ENCODE peak calls at places on chromosomes 5 and 9, in nine cellular contexts. Y is Calu3; L is NCI-H510A treated with DMSO at 0.1 percent for 48 hours; R is iPS DF 19.7; M is NCI-H2171; U is HCT116; D is GM04503; T is GM04504; F is activated naive CD4-positive, alpha-beta T cell treated with anti-CD3 and anti-CD28 coated beads, Interleukin-2, amount 10 ng/mL, durations not matched to agents 7 days and 5 days. X is an unnamed sample.

GRCh38 chr9:134491436-134491835 is 150.2 kb upstream of the COL5A1 start:
- DNase-seq in R (no peak), T (no peak), F (peak; percentile 11), L (no peak), U (no peak), M (no peak), Y (no peak), D (no peak), X (no peak)

GRCh38 chr5:142915840-142916424 is 145.8 kb downstream of the ARHGAP26 start:
- DNase-seq in L (peak; percentile 60), R (peak; percentile 59), Y (peak; percentile 66), F (peak; percentile 33), U (no peak), T (no peak), M (peak; percentile 12), D (no peak), X (peak; percentile 26)

GRCh38 chr9:133276001-133276884 is 1.2 kb upstream of the ABO start:
- DNase-seq in M (no peak), Y (no peak), R (no peak), T (no peak), D (no peak), U (no peak), L (no peak), F (no peak), X (no peak)

GRCh38 chr5:14917719-14918118 is 46.1 kb upstream of the ANKH start:
- DNase-seq in D (peak; percentile 44), F (no peak), Y (no peak), L (no peak), M (no peak), R (no peak), U (no peak), T (peak; percentile 71), X (no peak)

GRCh38 chr5:42887094-42887493 is 75.4 kb upstream of the SELENOP start:
- DNase-seq in U (peak; percentile 42), L (no peak), D (no peak), R (no peak), M (no peak), F (no peak), Y (peak; percentile 54), T (no peak), X (no peak)

GRCh38 chr9:126661521-126662251 is 48.0 kb downstream of the LMX1B start:
- DNase-seq in M (peak; percentile 57), Y (peak; percentile 56), R (peak; percentile 74), D (no peak), L (no peak), F (no peak), U (peak; percentile 12), T (no peak), X (no peak)

GRCh38 chr5:43514471-43514815 is 505 bp downstream of the C5orf34 start:
- DNase-seq in U (no peak), D (peak; percentile 47), F (no peak), T (peak; percentile 42), M (no peak), Y (no peak), R (no peak), L (peak; percentile 81), X (no peak)

GRCh38 chr5:154513669-154514084 is 35.6 kb upstream of the HAND1 start:
- DNase-seq in D (no peak), T (peak; percentile 15), Y (no peak), U (no peak), M (no peak), F (no peak), L (no peak), R (no peak), X (no peak)

GRCh38 chr5:60916646-60917045 is 28.2 kb downstream of the ERCC8 start:
- DNase-seq in U (no peak), D (no peak), T (no peak), R (no peak), F (no peak), M (no peak), Y (no peak), L (no peak), X (no peak)

GRCh38 chr5:156949424-156949823 is 13.6 kb downstream of the TIMD4 start:
- DNase-seq in U (no peak), R (no peak), M (no peak), F (no peak), Y (no peak), L (no peak), T (no peak), D (no peak), X (no peak)

GRCh38 chr9:114549677-114550330 is 37.8 kb upstream of the ATP6V1G1 start:
- DNase-seq in D (peak; percentile 51), U (no peak), T (peak; percentile 16), R (no peak), Y (no peak), M (no peak), L (no peak), F (no peak), X (no peak)

GRCh38 chr5:71757590-71758543 is 38.8 kb downstream of the CARTPT start:
- DNase-seq in D (peak; percentile 18), L (peak; percentile 51), M (no peak), U (peak; percentile 61), T (peak; percentile 38), R (peak; percentile 30), Y (peak; percentile 75), F (peak; percentile 60), X (no peak)

GRCh38 chr5:149153751-149154610 is 12.7 kb downstream of the ABLIM3 start:
- DNase-seq in D (no peak), M (no peak), T (peak; percentile 74), F (no peak), R (no peak), Y (peak; percentile 60), L (peak; percentile 94), U (no peak), X (no peak)

GRCh38 chr5:148443998-148444397 is 60.2 kb downstream of the FBXO38 start:
- DNase-seq in L (peak; percentile 51), T (peak; percentile 37), Y (peak; percentile 70), R (peak; percentile 12), F (peak; percentile 54), U (peak; percentile 45), D (peak; percentile 15), M (no peak), X (peak; percentile 54)

GRCh38 chr5:71836084-71836483 is 117.0 kb downstream of the CARTPT start:
- DNase-seq in Y (no peak), L (no peak), D (no peak), M (no peak), R (no peak), U (no peak), T (no peak), F (no peak), X (no peak)

GRCh38 chr9:133124123-133124948 is 3.3 kb upstream of the RALGDS start:
- DNase-seq in D (no peak), Y (no peak), L (no peak), F (no peak), T (no peak), M (no peak), R (no peak), U (no peak), X (no peak)

GRCh38 chr5:115333164-115333563 is 36.7 kb upstream of the CCDC112 start:
- DNase-seq in F (no peak), R (no peak), M (no peak), D (no peak), L (peak; percentile 2), U (no peak), Y (no peak), T (no peak), X (peak; percentile 56)

GRCh38 chr9:124768275-124768674 is 2.8 kb downstream of the NR6A1 start:
- DNase-seq in Y (no peak), M (no peak), U (no peak), T (no peak), D (no peak), F (no peak), R (no peak), L (no peak), X (no peak)

GRCh38 chr9:97737429-97737828 is 40.3 kb upstream of the XPA start:
- DNase-seq in Y (no peak), F (no peak), R (peak; percentile 48), T (no peak), U (peak; percentile 15), D (no peak), M (peak; percentile 81), L (no peak), X (no peak)

GRCh38 chr9:124518116-124518515 is 10.9 kb upstream of the NR5A1 start:
- DNase-seq in M (no peak), T (no peak), R (no peak), U (no peak), L (no peak), F (no peak), Y (no peak), D (no peak), X (no peak)

GRCh38 chr5:160083012-160083436 is 36.2 kb downstream of the PWWP2A start:
- DNase-seq in U (no peak), D (peak; percentile 85), M (no peak), L (no peak), T (peak; percentile 80), Y (no peak), F (no peak), R (no peak), X (no peak)

GRCh38 chr5:75667586-75667985 is 49.7 kb downstream of the POC5 start:
- DNase-seq in R (no peak), L (no peak), T (no peak), F (no peak), U (no peak), D (no peak), Y (no peak), M (no peak), X (no peak)

GRCh38 chr5:171431251-171431777 is 11.9 kb downstream of the FGF18 start:
- DNase-seq in U (no peak), L (no peak), Y (no peak), T (no peak), D (no peak), R (no peak), M (no peak), F (no peak), X (no peak)

GRCh38 chr5:62600560-62601252 is 22.1 kb downstream of the LRRC70 start:
- DNase-seq in U (no peak), R (no peak), T (no peak), F (no peak), L (peak; percentile 55), D (no peak), Y (no peak), M (no peak), X (no peak)

GRCh38 chr5:113003763-113004162 is 27.2 kb downstream of the DCP2 start:
- DNase-seq in D (no peak), F (no peak), U (no peak), T (no peak), L (no peak), R (no peak), M (no peak), Y (no peak), X (no peak)

GRCh38 chr9:73423891-73424290 is 272.2 kb downstream of the ANXA1 start:
- DNase-seq in T (no peak), L (no peak), F (no peak), D (no peak), M (no peak), U (no peak), Y (no peak), R (no peak), X (no peak)

GRCh38 chr5:123976393-123977029 is 464.5 kb downstream of the CSNK1G3 start:
- DNase-seq in Y (no peak), D (no peak), T (no peak), R (no peak), F (no peak), M (no peak), L (no peak), U (no peak), X (no peak)

GRCh38 chr5:150341331-150341730 is 16.2 kb upstream of the TCOF1 start:
- DNase-seq in T (no peak), U (no peak), Y (no peak), F (no peak), R (no peak), D (no peak), M (no peak), L (no peak), X (no peak)

GRCh38 chr9:7374966-7375650 is 424.5 kb downstream of the DMAC1 start:
- DNase-seq in T (no peak), D (no peak), U (no peak), L (peak; percentile 40), R (no peak), M (no peak), F (no peak), Y (no peak), X (no peak)

GRCh38 chr9:17793713-17794622 is 215.1 kb downstream of the SH3GL2 start:
- DNase-seq in D (no peak), M (no peak), T (no peak), L (no peak), F (no peak), R (no peak), U (peak; percentile 6), Y (peak; percentile 34), X (no peak)

GRCh38 chr5:74272019-74272775 is 368.3 kb downstream of the ENC1 start:
- DNase-seq in F (no peak), R (peak; percentile 63), M (no peak), U (no peak), Y (no peak), L (no peak), D (peak; percentile 42), T (no peak), X (no peak)